ENCODE peak calls at places on chromosomes 12 and 14, in five cellular contexts. N is upper lobe of right lung; E is effector CD4-positive, alpha-beta T cell; T is psoas muscle; B is HTR-8/SVneo. S is an unnamed sample.

GRCh38 chr14:97417331-97417730 is 620.1 kb downstream of the VRK1 start:
- DNase-seq in T (no peak), E (no peak), N (no peak), B (no peak), S (no peak)

GRCh38 chr12:128140551-128140950 is 126.4 kb upstream of the TMEM132C start:
- DNase-seq in T (no peak), E (no peak), N (no peak), B (no peak), S (no peak)

GRCh38 chr12:90978117-90978770 is 23.3 kb upstream of the CCER1 start:
- DNase-seq in T (no peak), B (peak), E (no peak), N (no peak), S (no peak)

GRCh38 chr14:34258318-34258717 is 203.7 kb downstream of the SPTSSA start:
- DNase-seq in T (no peak), B (no peak), N (no peak), E (no peak), S (no peak)

GRCh38 chr12:77796775-77797174 is 33.9 kb upstream of the NAV3 start:
- DNase-seq in N (no peak), E (no peak), B (no peak), T (no peak), S (no peak)

GRCh38 chr12:105257321-105257728 is 21.4 kb upstream of the APPL2 start:
- DNase-seq in N (no peak), E (no peak), T (no peak), B (peak), S (no peak)

GRCh38 chr12:44021471-44021971 is 185.6 kb downstream of the TMEM117 start:
- DNase-seq in E (no peak), T (no peak), N (no peak), B (no peak), S (no peak)

GRCh38 chr12:19539836-19540235 is 100.5 kb downstream of the AEBP2 start:
- DNase-seq in N (no peak), T (no peak), B (no peak), E (no peak), S (no peak)

GRCh38 chr12:56758728-56759269 is 4.3 kb upstream of the HSD17B6 start:
- DNase-seq in T (no peak), E (no peak), B (no peak), N (no peak), S (no peak)

GRCh38 chr14:57816568-57817284 is 49.2 kb downstream of the SLC35F4 start:
- DNase-seq in T (no peak), B (no peak), E (no peak), N (no peak), S (no peak)

GRCh38 chr12:79407671-79408622 is 282.8 kb downstream of the PAWR start:
- DNase-seq in B (peak), N (no peak), E (no peak), T (peak), S (peak)

GRCh38 chr12:12661086-12661485 is 34.9 kb downstream of the GPR19 start:
- DNase-seq in T (no peak), E (no peak), N (no peak), B (peak), S (no peak)

GRCh38 chr14:30849354-30849753 is 25.0 kb upstream of the COCH start:
- DNase-seq in B (no peak), N (no peak), E (no peak), T (no peak), S (no peak)

GRCh38 chr12:126772171-126772864 is 1494.7 kb upstream of the TMEM132C start:
- DNase-seq in E (peak), N (no peak), B (peak), T (no peak), S (no peak)